ENCODE peak calls at places on chromosomes 3 and 15, in ten cellular contexts. Q, M, H, C, R, G, K, A, N and S are unnamed samples. For H3K4me1, the result is how much of the 10 kb centered on the place peaks cover.

GRCh38 chr3:56680054-56680453 is 3.0 kb downstream of the TASOR start:
- DNase-seq in N (no peak), R (no peak), H (no peak), M (no peak), A (no peak), G (no peak), K (no peak), C (no peak), Q (no peak), S (no peak)

GRCh38 chr15:89248584-89248983 is 4.8 kb downstream of the FANCI start:
- DNase-seq in M (no peak), R (no peak), K (no peak), H (no peak), A (no peak), N (no peak), G (no peak), Q (no peak), C (no peak), S (no peak)

GRCh38 chr15:100734606-100735005 is 132.2 kb downstream of the ASB7 start:
- DNase-seq in R (no peak), A (no peak), K (no peak), N (no peak), Q (no peak), G (no peak), M (no peak), H (no peak), C (no peak), S (no peak)

GRCh38 chr3:111081008-111081545 is 9.5 kb downstream of the NECTIN3 start:
- DNase-seq in N (no peak), K (no peak), Q (no peak), C (no peak), G (no peak), A (no peak), H (no peak), R (no peak), M (no peak), S (no peak)

GRCh38 chr3:164550857-164551256 is 527.4 kb downstream of the SI start:
- DNase-seq in Q (no peak), A (no peak), R (no peak), H (no peak), M (no peak), C (no peak), N (no peak), G (no peak), K (no peak), S (no peak)

GRCh38 chr3:120153294-120153693 is 59.0 kb upstream of the GSK3B start:
- DNase-seq in A (no peak), N (no peak), R (no peak), K (no peak), M (no peak), C (no peak), H (no peak), G (no peak), Q (no peak), S (no peak)

GRCh38 chr3:49653016-49653415 is 21.1 kb upstream of the APEH start:
- DNase-seq in M (no peak), C (no peak), G (no peak), Q (no peak), R (no peak), N (no peak), H (no peak), A (no peak), K (no peak), S (no peak)

GRCh38 chr3:72380193-72380592 is 468.1 kb downstream of the SHQ1 start:
- DNase-seq in N (no peak), G (no peak), C (no peak), A (no peak), H (no peak), M (no peak), Q (no peak), R (no peak), K (no peak), S (no peak)

GRCh38 chr3:135082706-135083105 is 287.6 kb downstream of the EPHB1 start:
- DNase-seq in M (no peak), G (no peak), C (no peak), A (no peak), K (peak), Q (no peak), N (no peak), H (no peak), R (no peak), S (no peak)

GRCh38 chr15:63449711-63450110 is 54.7 kb upstream of the USP3 start:
- DNase-seq in H (peak), Q (peak), K (no peak), C (no peak), G (no peak), A (no peak), N (no peak), R (no peak), M (peak), S (no peak)

GRCh38 chr3:32991781-32992180 is 40.3 kb downstream of the CCR4 start:
- DNase-seq in N (no peak), G (no peak), C (no peak), H (no peak), Q (no peak), K (no peak), M (no peak), A (no peak), R (no peak), S (no peak)

GRCh38 chr3:141414141-141414689 is 45.9 kb downstream of the ZBTB38 start:
- DNase-seq in Q (no peak), N (no peak), K (no peak), G (no peak), R (no peak), C (no peak), A (peak), M (no peak), H (no peak), S (no peak)

GRCh38 chr3:71560665-71561064 is 22.9 kb downstream of the FOXP1 start:
- DNase-seq in K (no peak), A (no peak), M (no peak), R (no peak), N (no peak), Q (no peak), C (no peak), G (no peak), H (no peak), S (no peak)

GRCh38 chr15:37586976-37587375 is 347.5 kb upstream of the TMCO5A start:
- DNase-seq in A (no peak), G (no peak), K (no peak), Q (no peak), N (no peak), H (no peak), M (no peak), R (no peak), C (no peak), S (no peak)

GRCh38 chr3:127073931-127074820 is 91.3 kb downstream of the PLXNA1 start:
- DNase-seq in Q (peak), N (no peak), M (no peak), K (no peak), A (peak), G (no peak), C (no peak), H (no peak), R (no peak), S (no peak)

GRCh38 chr3:21573291-21573690 is 177.7 kb downstream of the ZNF385D start:
- DNase-seq in N (no peak), A (no peak), R (no peak), Q (no peak), G (no peak), M (no peak), C (no peak), K (no peak), H (no peak), S (no peak)

GRCh38 chr3:29593802-29594201 is 312.9 kb downstream of the RBMS3 start:
- DNase-seq in A (no peak), K (no peak), R (no peak), M (no peak), C (no peak), N (no peak), G (no peak), H (no peak), Q (no peak), S (no peak)

GRCh38 chr3:152302521-152303021 is 33.8 kb downstream of the MBNL1 start:
- DNase-seq in G (no peak), M (peak), R (peak), K (no peak), H (no peak), N (peak), C (no peak), A (peak), Q (no peak), S (no peak)

GRCh38 chr3:187624588-187624987 is 45.6 kb downstream of the SST start:
- DNase-seq in H (no peak), R (no peak), N (no peak), G (no peak), A (no peak), M (no peak), Q (no peak), C (no peak), K (no peak), S (no peak)

GRCh38 chr15:25670025-25670554 is 193.0 kb downstream of the ATP10A start:
- DNase-seq in Q (peak), K (no peak), N (no peak), A (peak), H (no peak), M (peak), C (no peak), G (peak), R (peak), S (no peak)

GRCh38 chr3:66220066-66220465 is 735 bp upstream of the SLC25A26 start:
- DNase-seq in M (no peak), Q (no peak), K (no peak), A (no peak), R (no peak), C (no peak), G (no peak), N (no peak), H (no peak), S (no peak)

GRCh38 chr15:67225336-67225735 is 29.1 kb downstream of the AAGAB start:
- DNase-seq in G (no peak), K (no peak), A (no peak), Q (no peak), R (no peak), N (no peak), M (no peak), H (no peak), C (no peak), S (no peak)

GRCh38 chr3:69762790-69763229 is 23.5 kb downstream of the MITF start:
- DNase-seq in Q (no peak), N (no peak), G (no peak), H (no peak), M (no peak), A (no peak), C (no peak), K (no peak), R (no peak), S (no peak)
- H3K4me1 ChIP-seq in Q (under half), N (under half), G (under half), H (half or more), M (under half), A (half or more), C (half or more), K (half or more), R (under half), S (half or more)

GRCh38 chr3:132348531-132348930 is 31.3 kb downstream of the ACP3 start:
- DNase-seq in M (no peak), K (no peak), C (no peak), N (no peak), H (no peak), Q (no peak), R (no peak), A (no peak), G (no peak), S (no peak)

GRCh38 chr3:132344666-132345280 is 27.6 kb downstream of the ACP3 start:
- DNase-seq in R (no peak), M (no peak), A (no peak), K (no peak), C (no peak), H (no peak), N (no peak), Q (no peak), G (no peak), S (no peak)

GRCh38 chr3:132350814-132351213 is 33.6 kb downstream of the ACP3 start:
- DNase-seq in G (no peak), R (no peak), M (no peak), H (no peak), C (no peak), A (no peak), Q (no peak), N (no peak), K (no peak), S (no peak)

GRCh38 chr3:132347811-132348210 is 30.6 kb downstream of the ACP3 start:
- DNase-seq in R (no peak), M (no peak), Q (no peak), N (no peak), K (no peak), C (no peak), H (no peak), A (no peak), G (no peak), S (no peak)

DNA sequence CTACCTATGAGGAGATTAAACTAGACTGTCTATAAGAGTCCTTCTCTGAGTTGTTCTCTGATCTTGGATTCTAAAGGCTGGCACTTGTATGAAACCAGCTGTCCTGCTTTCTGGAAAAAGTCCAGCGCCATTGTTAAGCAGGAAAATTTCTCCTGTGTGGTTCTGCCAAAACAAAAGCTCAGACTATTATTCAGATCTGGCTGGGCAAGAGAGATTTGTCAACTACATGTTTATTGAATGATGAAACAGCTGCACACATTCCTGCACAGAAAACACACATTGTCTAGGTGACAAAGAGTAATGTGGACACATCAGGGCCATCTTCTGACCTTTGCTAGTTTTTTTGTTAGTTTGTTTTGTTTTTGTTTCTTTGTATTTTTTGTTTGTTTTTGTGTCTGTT is 29.9 kb downstream of the ACP3 start:
- DNase-seq in C (no peak), G (no peak), M (no peak), K (no peak), R (no peak), Q (no peak), A (no peak), N (peak), H (no peak), S (peak)
- TF ChIP-seq EP300 in C (no peak), G (no peak), M (no peak), K (no peak), R (no peak), Q (no peak), A (no peak), N (no peak), H (no peak), S (no peak)

GRCh38 chr3:197711973-197712707 is 24.6 kb downstream of the RUBCN start:
- DNase-seq in Q (peak), C (peak), N (peak), G (peak), K (peak), M (peak), A (peak), R (peak), H (peak), S (peak)
- H3K4me1 ChIP-seq in Q (under half), C (under half), N (under half), G (under half), K (under half), M (under half), A (under half), R (under half), H (under half), S (under half)

GRCh38 chr15:31476866-31477265 is 150.2 kb downstream of the KLF13 start:
- DNase-seq in C (no peak), R (no peak), M (peak), G (no peak), K (no peak), A (peak), Q (no peak), H (no peak), N (no peak), S (peak)

GRCh38 chr15:31477301-31477700 is 150.7 kb downstream of the KLF13 start:
- DNase-seq in C (no peak), N (no peak), K (no peak), A (no peak), Q (no peak), M (no peak), H (no peak), G (no peak), R (no peak), S (peak)

GRCh38 chr15:31477851-31478250 is 151.2 kb downstream of the KLF13 start:
- DNase-seq in M (peak), G (no peak), A (no peak), K (no peak), Q (no peak), R (no peak), N (no peak), C (no peak), H (no peak), S (peak)

GRCh38 chr15:31474059-31474868 is 147.6 kb downstream of the KLF13 start:
- DNase-seq in Q (no peak), C (no peak), H (no peak), N (no peak), R (no peak), A (no peak), K (no peak), G (no peak), M (no peak), S (peak)

GRCh38 chr15:31476411-31476810 is 149.8 kb downstream of the KLF13 start:
- DNase-seq in N (no peak), H (no peak), C (no peak), K (no peak), M (peak), Q (no peak), A (peak), G (no peak), R (no peak), S (no peak)
- TF ChIP-seq EP300 in N (no peak), H (no peak), C (no peak), K (no peak), M (no peak), Q (no peak), A (no peak), G (no peak), R (no peak), S (no peak)

GRCh38 chr15:64701051-64701450 is 74.3 kb downstream of the RBPMS2 start:
- DNase-seq in M (no peak), N (no peak), Q (no peak), R (no peak), G (no peak), K (no peak), C (no peak), A (no peak), H (no peak), S (no peak)
- H3K4me1 ChIP-seq in M (under half), N (half or more), Q (half or more), R (under half), G (under half), K (half or more), C (half or more), A (half or more), H (half or more), S (under half)